ENCODE peak calls at places on chromosomes 12 and 14, in five cellular contexts. S is glutamatergic neuron, C is HL-60, A is AG09309, P is Caco-2. T is an unnamed sample.

GRCh38 chr12:60832300-60832699 is 1236.5 kb downstream of the SLC16A7 start:
- DNase-seq in C (no peak), S (no peak), P (no peak), A (no peak), T (no peak)

GRCh38 chr14:95291859-95292542 is 27.7 kb downstream of the CLMN start:
- DNase-seq in A (no peak), C (no peak), P (no peak), S (no peak), T (no peak)

GRCh38 chr12:98352835-98353234 is 162.6 kb upstream of the TMPO start:
- DNase-seq in P (no peak), A (no peak), S (no peak), C (no peak), T (no peak)

GRCh38 chr12:117889098-117889497 is 79.7 kb downstream of the KSR2 start:
- DNase-seq in S (no peak), A (no peak), P (no peak), C (no peak), T (no peak)

GRCh38 chr12:55681142-55682077 is 26.3 kb downstream of the ITGA7 start:
- DNase-seq in C (peak), P (peak), A (no peak), S (no peak), T (peak)

GRCh38 chr14:40847496-40847895 is 759.2 kb upstream of the LRFN5 start:
- DNase-seq in P (no peak), A (no peak), S (peak), C (no peak), T (no peak)

GRCh38 chr12:33472299-33472698 is 32.7 kb upstream of the SYT10 start:
- DNase-seq in S (no peak), P (no peak), C (no peak), A (no peak), T (no peak)

GRCh38 chr14:68195126-68195525 is 375.5 kb downstream of the RAD51B start:
- DNase-seq in S (no peak), A (no peak), P (no peak), C (no peak), T (no peak)

GRCh38 chr14:105064721-105065143 is 498 bp downstream of the GPR132 start:
- DNase-seq in A (no peak), C (peak), P (peak), S (no peak), T (no peak)

GRCh38 chr12:8779281-8779680 is 43.1 kb upstream of the A2ML1 start:
- DNase-seq in S (no peak), A (no peak), C (no peak), P (no peak), T (no peak)

GRCh38 chr12:105420046-105420445 is 89.6 kb downstream of the C12orf75 start:
- DNase-seq in A (no peak), P (no peak), S (no peak), C (no peak), T (no peak)

GRCh38 chr14:20356422-20356821 is 13.0 kb downstream of the PARP2 start:
- DNase-seq in A (no peak), C (no peak), S (no peak), P (no peak), T (no peak)

GRCh38 chr12:79420146-79420618 is 270.6 kb downstream of the PAWR start:
- DNase-seq in A (peak), P (peak), C (no peak), S (no peak), T (no peak)

GRCh38 chr12:102551186-102551585 is 70.8 kb upstream of the IGF1 start:
- DNase-seq in P (no peak), C (no peak), A (no peak), S (no peak), T (no peak)

GRCh38 chr14:75559451-75560187 is 18.8 kb upstream of the FLVCR2 start:
- DNase-seq in A (peak), S (no peak), C (peak), P (no peak), T (no peak)

GRCh38 chr14:104239185-104239775 is 100.9 kb downstream of the KIF26A start:
- DNase-seq in A (no peak), C (no peak), P (no peak), S (no peak), T (no peak)

GRCh38 chr12:112121780-112122565 is 3.4 kb upstream of the TRAFD1 start:
- DNase-seq in C (no peak), S (no peak), P (no peak), A (peak), T (no peak)

GRCh38 chr12:52319097-52319496 is 2.1 kb downstream of the KRT83 start:
- DNase-seq in C (no peak), P (peak), A (no peak), S (no peak), T (no peak)

GRCh38 chr12:128976120-128976519 is 122.8 kb downstream of the GLT1D1 start:
- DNase-seq in A (no peak), S (peak), C (no peak), P (no peak), T (no peak)

GRCh38 chr14:105050551-105050897 is 14.7 kb downstream of the GPR132 start:
- DNase-seq in S (no peak), C (no peak), A (no peak), P (no peak), T (no peak)

GRCh38 chr14:51621654-51622053 is 30.1 kb upstream of the FRMD6 start:
- DNase-seq in P (no peak), A (no peak), S (no peak), C (no peak), T (no peak)

GRCh38 chr12:65106948-65107347 is 14.2 kb downstream of the WIF1 start:
- DNase-seq in P (no peak), C (no peak), A (no peak), S (no peak), T (no peak)

GRCh38 chr12:111803038-111803626 is 36.4 kb downstream of the ALDH2 start:
- DNase-seq in C (no peak), S (no peak), P (no peak), A (no peak), T (no peak)

GRCh38 chr14:89325959-89326358 is 91.1 kb downstream of the FOXN3 start:
- DNase-seq in C (no peak), P (no peak), S (no peak), A (no peak), T (no peak)

GRCh38 chr14:61074852-61075251 is 93.8 kb downstream of the SLC38A6 start:
- DNase-seq in P (no peak), A (no peak), S (no peak), C (no peak), T (no peak)

GRCh38 chr14:50763386-50764007 is 67.5 kb downstream of the NIN start:
- DNase-seq in A (peak), P (no peak), C (no peak), S (no peak), T (no peak)

GRCh38 chr12:70659077-70659606 is 21.9 kb upstream of the PTPRB start:
- DNase-seq in S (no peak), P (no peak), A (no peak), C (no peak), T (no peak)

GRCh38 chr12:127555071-127555470 is 711.9 kb upstream of the TMEM132C start:
- DNase-seq in A (no peak), S (no peak), P (no peak), C (no peak), T (no peak)
- TF ChIP-seq CTCF in A (no peak), S (no peak), P (no peak), C (no peak), T (no peak)

DNA sequence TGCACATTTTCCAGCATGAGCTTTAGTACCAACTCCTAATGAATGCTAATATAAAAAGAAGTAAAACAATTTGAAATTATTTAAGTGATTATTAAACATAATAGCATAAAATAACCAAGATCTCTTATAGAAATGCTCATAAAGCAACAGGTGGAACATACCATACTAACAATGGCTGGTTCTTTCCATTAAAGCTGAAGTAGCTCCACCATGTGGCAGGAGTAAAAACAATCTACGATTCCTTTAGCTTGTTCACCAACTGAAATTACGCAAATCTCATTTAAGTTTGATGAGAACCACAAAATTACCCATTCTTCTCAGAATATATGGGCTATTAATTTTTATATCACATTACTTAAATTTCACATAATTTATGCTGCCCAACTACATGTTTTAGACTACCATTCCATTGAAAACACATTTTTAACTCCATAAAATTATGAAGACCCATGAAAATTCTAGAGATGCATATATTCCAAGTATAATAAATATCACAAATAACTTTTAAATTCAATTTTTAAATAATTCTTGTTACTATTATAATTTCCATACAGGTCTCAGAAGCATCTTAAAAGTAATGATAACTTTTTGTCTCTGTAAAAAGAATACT is 213.6 kb downstream of the DAD1 start:
- DNase-seq in S (no peak), C (peak), A (no peak), P (peak), T (peak)
- TF ChIP-seq CTCF in S (peak), C (peak), A (peak), P (peak), T (peak)

GRCh38 chr14:77760381-77761204 is at the start of gene SNW1:
- DNase-seq in C (peak), P (peak), A (no peak), S (peak), T (peak)
- TF ChIP-seq CTCF in C (no peak), P (no peak), A (peak), S (no peak), T (no peak)

GRCh38 chr14:52951730-52952481 is 1.1 kb upstream of the FERMT2 start:
- DNase-seq in S (peak), P (peak), A (peak), C (no peak), T (peak)
- TF ChIP-seq CTCF in S (no peak), P (peak), A (peak), C (no peak), T (no peak)

T was measured in endothelial cell.